ENCODE peak calls at places on chromosomes 5 and 9, in six cellular contexts. One of them, this sample, is unnamed.

GRCh38 chr5:31407921-31408714 is 123.8 kb downstream of the DROSHA start:
- DNase-seq in H1: no peak
- DNase-seq in sigmoid colon: no peak
- DNase-seq in HCT116: no peak
- DNase-seq in K562: no peak
- DNase-seq in Panc1: no peak
- DNase-seq in this sample: no peak

GRCh38 chr5:178590141-178590923 is at the start of gene COL23A1:
- DNase-seq in H1: peak; percentile 83
- DNase-seq in sigmoid colon: peak; percentile 77
- DNase-seq in HCT116: no peak
- DNase-seq in K562: peak; percentile 74
- DNase-seq in Panc1: peak; percentile 15
- DNase-seq in this sample: peak; percentile 90

GRCh38 chr9:91740713-91741112 is 209.3 kb downstream of the ROR2 start:
- DNase-seq in H1: no peak
- DNase-seq in sigmoid colon: peak; percentile 93
- DNase-seq in HCT116: no peak
- DNase-seq in K562: no peak
- DNase-seq in Panc1: no peak
- DNase-seq in this sample: peak; percentile 38

GRCh38 chr9:83473488-83473971 is 64.7 kb downstream of the FRMD3 start:
- DNase-seq in H1: no peak
- DNase-seq in sigmoid colon: no peak
- DNase-seq in HCT116: no peak
- DNase-seq in K562: no peak
- DNase-seq in Panc1: no peak
- DNase-seq in this sample: no peak

GRCh38 chr9:17088566-17088965 is 46.3 kb upstream of the CNTLN start:
- DNase-seq in H1: no peak
- DNase-seq in sigmoid colon: no peak
- DNase-seq in HCT116: no peak
- DNase-seq in K562: no peak
- DNase-seq in Panc1: no peak
- DNase-seq in this sample: no peak

GRCh38 chr9:120482424-120483186 is 97.4 kb downstream of the CDK5RAP2 start:
- DNase-seq in H1: no peak
- DNase-seq in sigmoid colon: no peak
- DNase-seq in HCT116: no peak
- DNase-seq in K562: no peak
- DNase-seq in Panc1: no peak
- DNase-seq in this sample: no peak

GRCh38 chr5:145068696-145069095 is 766.4 kb downstream of the PRELID2 start:
- DNase-seq in H1: no peak
- DNase-seq in sigmoid colon: no peak
- DNase-seq in HCT116: no peak
- DNase-seq in K562: no peak
- DNase-seq in Panc1: no peak
- DNase-seq in this sample: no peak

GRCh38 chr5:122723606-122724352 is 51.1 kb upstream of the SNX2 start:
- DNase-seq in H1: no peak
- DNase-seq in sigmoid colon: no peak
- DNase-seq in HCT116: no peak
- DNase-seq in K562: no peak
- DNase-seq in Panc1: no peak
- DNase-seq in this sample: no peak

GRCh38 chr9:91037511-91038482 is 236.2 kb downstream of the SYK start:
- DNase-seq in H1: no peak
- DNase-seq in sigmoid colon: peak; percentile 89
- DNase-seq in HCT116: peak; percentile 41
- DNase-seq in K562: no peak
- DNase-seq in Panc1: no peak
- DNase-seq in this sample: no peak

GRCh38 chr9:35776018-35776417 is 15.4 kb upstream of the NPR2 start:
- DNase-seq in H1: no peak
- DNase-seq in sigmoid colon: no peak
- DNase-seq in HCT116: no peak
- DNase-seq in K562: peak; percentile 20
- DNase-seq in Panc1: no peak
- DNase-seq in this sample: no peak

GRCh38 chr5:131751551-131751950 is 45.3 kb downstream of the FNIP1 start:
- DNase-seq in H1: no peak
- DNase-seq in sigmoid colon: no peak
- DNase-seq in HCT116: no peak
- DNase-seq in K562: no peak
- DNase-seq in Panc1: no peak
- DNase-seq in this sample: no peak

GRCh38 chr9:130933114-130934046 is 5.7 kb downstream of the FIBCD1 start:
- DNase-seq in H1: peak; percentile 62
- DNase-seq in sigmoid colon: no peak
- DNase-seq in HCT116: no peak
- DNase-seq in K562: no peak
- DNase-seq in Panc1: no peak
- DNase-seq in this sample: no peak
- H3K27me3 ChIP-seq in H1: peaks cover 12% of the 10 kb centered on the region
- H3K27me3 ChIP-seq in sigmoid colon: peaks cover 15% of the 10 kb centered on the region
- H3K27me3 ChIP-seq in HCT116: no peaks in the 10 kb centered on the region
- H3K27me3 ChIP-seq in K562: peaks cover 97% of the 10 kb centered on the region
- H3K27me3 ChIP-seq in Panc1: no peaks in the 10 kb centered on the region
- H3K27me3 ChIP-seq in this sample: peaks cover 60% of the 10 kb centered on the region

DNA sequence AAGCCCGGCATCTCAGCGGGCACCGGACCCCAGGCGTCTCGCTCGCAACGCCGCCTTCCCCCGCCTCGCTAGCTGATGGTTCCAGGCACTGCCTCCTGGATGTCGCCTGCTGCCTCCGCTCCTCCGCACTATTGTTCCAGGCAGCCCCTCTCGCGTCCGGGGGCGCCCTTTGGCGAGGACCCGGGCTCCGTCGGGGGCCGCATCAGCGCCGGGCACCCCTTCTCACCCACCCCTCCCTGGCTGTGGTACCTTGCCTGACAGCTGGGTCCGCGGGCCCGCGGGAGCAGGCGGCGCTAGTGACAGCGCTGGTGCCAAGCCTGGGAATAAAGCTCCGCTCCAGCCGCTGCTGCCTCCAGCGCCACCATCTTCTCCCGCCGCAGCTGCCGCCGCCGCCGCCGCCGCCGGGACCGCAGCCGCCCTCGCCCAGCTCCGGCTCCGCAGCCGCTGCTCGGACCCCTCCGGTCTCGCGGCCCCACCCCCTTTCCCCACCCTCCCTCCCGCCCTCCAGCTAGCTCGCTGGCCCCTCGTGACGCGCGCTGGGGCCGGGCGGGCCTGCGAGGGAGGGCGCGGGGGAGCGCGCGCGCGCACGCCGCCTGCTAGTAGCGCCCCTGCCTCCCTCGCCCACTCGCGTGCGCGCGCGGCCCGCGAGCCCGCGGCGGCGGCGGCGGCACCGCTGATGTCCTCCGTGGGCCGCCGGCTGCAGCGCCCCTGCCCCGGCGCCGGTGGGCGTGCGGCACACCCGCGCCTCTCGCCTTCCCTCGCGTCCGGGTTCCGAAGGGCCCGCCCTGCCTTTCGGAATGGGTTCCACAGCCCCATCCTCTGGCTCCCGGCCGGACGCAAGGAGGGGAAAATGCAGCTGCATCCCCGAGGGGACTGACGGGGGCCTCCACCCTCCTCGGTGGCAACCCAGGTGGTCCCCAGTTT is at the start of gene APBA1:
- DNase-seq in H1: peak; percentile 80
- DNase-seq in sigmoid colon: peak; percentile 80
- DNase-seq in HCT116: no peak
- DNase-seq in K562: peak; percentile 32
- DNase-seq in Panc1: no peak
- DNase-seq in this sample: peak; percentile 86
- TF ChIP-seq POLR2AphosphoS5 in H1: no peak
- TF ChIP-seq POLR2AphosphoS5 in sigmoid colon: no peak
- TF ChIP-seq POLR2AphosphoS5 in HCT116: no peak
- TF ChIP-seq POLR2AphosphoS5 in K562: no peak
- TF ChIP-seq POLR2AphosphoS5 in Panc1: no peak
- TF ChIP-seq POLR2AphosphoS5 in this sample: no peak

GRCh38 chr5:175813943-175814630 is 57.3 kb upstream of the CPLX2 start:
- DNase-seq in H1: no peak
- DNase-seq in sigmoid colon: no peak
- DNase-seq in HCT116: no peak
- DNase-seq in K562: no peak
- DNase-seq in Panc1: no peak
- DNase-seq in this sample: peak; percentile 45
- H3K4me3 ChIP-seq in H1: no peak overlapping the region
- H3K4me3 ChIP-seq in sigmoid colon: no peak overlapping the region
- H3K4me3 ChIP-seq in HCT116: no peak overlapping the region
- H3K4me3 ChIP-seq in K562: no peak overlapping the region
- H3K4me3 ChIP-seq in Panc1: no peak overlapping the region
- H3K4me3 ChIP-seq in this sample: no peak overlapping the region

GRCh38 chr9:133004091-133005072 is 25.9 kb downstream of the GFI1B start:
- DNase-seq in H1: no peak
- DNase-seq in sigmoid colon: no peak
- DNase-seq in HCT116: no peak
- DNase-seq in K562: peak; percentile 97
- DNase-seq in Panc1: no peak
- DNase-seq in this sample: peak; percentile 81
- H3K27me3 ChIP-seq in H1: peaks cover 18% of the 10 kb centered on the region
- H3K27me3 ChIP-seq in sigmoid colon: no peaks in the 10 kb centered on the region
- H3K27me3 ChIP-seq in HCT116: no peaks in the 10 kb centered on the region
- H3K27me3 ChIP-seq in K562: no peaks in the 10 kb centered on the region
- H3K27me3 ChIP-seq in Panc1: no peaks in the 10 kb centered on the region
- H3K27me3 ChIP-seq in this sample: no peaks in the 10 kb centered on the region

GRCh38 chr5:134106991-134107701 is 7.3 kb upstream of the TCF7 start:
- DNase-seq in H1: no peak
- DNase-seq in sigmoid colon: no peak
- DNase-seq in HCT116: no peak
- DNase-seq in K562: no peak
- DNase-seq in Panc1: no peak
- DNase-seq in this sample: no peak
- TF ChIP-seq POLR2AphosphoS5 in H1: no peak
- TF ChIP-seq POLR2AphosphoS5 in sigmoid colon: no peak
- TF ChIP-seq POLR2AphosphoS5 in HCT116: no peak
- TF ChIP-seq POLR2AphosphoS5 in K562: no peak
- TF ChIP-seq POLR2AphosphoS5 in Panc1: no peak
- TF ChIP-seq POLR2AphosphoS5 in this sample: no peak

GRCh38 chr5:6731465-6732237 is 18.4 kb downstream of the TENT4A start:
- DNase-seq in H1: no peak
- DNase-seq in sigmoid colon: peak; percentile 36
- DNase-seq in HCT116: no peak
- DNase-seq in K562: no peak
- DNase-seq in Panc1: no peak
- DNase-seq in this sample: peak; percentile 29
- H3K4me3 ChIP-seq in H1: no peak overlapping the region
- H3K4me3 ChIP-seq in sigmoid colon: no peak overlapping the region
- H3K4me3 ChIP-seq in HCT116: no peak overlapping the region
- H3K4me3 ChIP-seq in K562: no peak overlapping the region
- H3K4me3 ChIP-seq in Panc1: no peak overlapping the region
- H3K4me3 ChIP-seq in this sample: no peak overlapping the region

DNA sequence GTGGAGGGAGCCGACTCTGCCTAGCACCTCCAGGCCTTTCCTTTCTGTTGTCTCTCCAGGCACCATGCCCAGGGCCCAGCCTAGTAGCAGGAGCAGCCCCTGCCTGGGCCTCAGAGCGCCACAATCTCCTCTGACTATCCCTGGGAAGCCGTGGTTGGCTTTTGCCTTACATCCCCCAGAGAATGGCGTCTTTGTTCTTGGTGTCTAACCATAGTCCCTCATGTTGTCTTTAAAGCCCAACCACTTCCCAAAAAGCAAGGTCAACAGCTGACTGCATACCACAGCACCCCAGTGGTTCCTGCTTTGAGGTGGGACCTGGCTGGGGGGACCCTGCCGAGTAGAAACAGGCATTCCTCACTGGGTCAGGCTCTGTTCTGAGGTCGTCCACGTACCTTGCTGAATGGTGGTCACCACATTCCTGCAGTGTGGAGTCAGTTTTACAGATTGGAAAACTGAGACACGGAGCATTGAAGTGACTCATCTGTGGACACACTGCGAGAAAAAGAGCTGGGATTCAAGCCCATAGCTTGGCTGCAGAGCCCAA is 13.7 kb upstream of the CERCAM start:
- DNase-seq in H1: no peak
- DNase-seq in sigmoid colon: no peak
- DNase-seq in HCT116: no peak
- DNase-seq in K562: no peak
- DNase-seq in Panc1: no peak
- DNase-seq in this sample: no peak
- H3K27me3 ChIP-seq in H1: peaks cover 91% of the 10 kb centered on the region
- H3K27me3 ChIP-seq in sigmoid colon: no peaks in the 10 kb centered on the region
- H3K27me3 ChIP-seq in HCT116: no peaks in the 10 kb centered on the region
- H3K27me3 ChIP-seq in K562: no peaks in the 10 kb centered on the region
- H3K27me3 ChIP-seq in Panc1: no peaks in the 10 kb centered on the region
- H3K27me3 ChIP-seq in this sample: no peaks in the 10 kb centered on the region

DNA sequence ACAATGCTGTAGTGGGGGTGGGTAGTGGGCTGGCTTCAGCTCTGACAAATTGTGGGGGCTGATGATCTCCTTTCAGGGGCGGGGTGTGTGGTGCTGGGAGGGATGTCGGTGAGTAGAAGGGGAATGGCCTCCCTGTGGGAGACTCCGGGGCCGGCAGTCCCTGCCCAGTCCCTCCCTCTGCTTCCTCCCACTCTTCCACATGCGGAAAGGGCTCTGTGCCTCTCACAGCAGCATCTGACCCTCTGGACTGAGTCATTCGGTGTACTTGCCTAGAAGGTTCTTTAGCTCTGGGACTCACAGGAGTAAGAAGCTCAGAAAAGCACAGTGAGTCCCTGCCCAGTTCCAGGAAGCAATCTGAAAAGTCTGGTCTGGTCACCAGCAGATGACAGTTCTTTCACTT is 14.2 kb downstream of the CD180 start:
- DNase-seq in H1: peak; percentile 55
- DNase-seq in sigmoid colon: peak; percentile 81
- DNase-seq in HCT116: no peak
- DNase-seq in K562: peak; percentile 36
- DNase-seq in Panc1: no peak
- DNase-seq in this sample: peak; percentile 73
- TF ChIP-seq POLR2AphosphoS5 in H1: no peak
- TF ChIP-seq POLR2AphosphoS5 in sigmoid colon: peak; percentile 43
- TF ChIP-seq POLR2AphosphoS5 in HCT116: no peak
- TF ChIP-seq POLR2AphosphoS5 in K562: no peak
- TF ChIP-seq POLR2AphosphoS5 in Panc1: no peak
- TF ChIP-seq POLR2AphosphoS5 in this sample: no peak

DNA sequence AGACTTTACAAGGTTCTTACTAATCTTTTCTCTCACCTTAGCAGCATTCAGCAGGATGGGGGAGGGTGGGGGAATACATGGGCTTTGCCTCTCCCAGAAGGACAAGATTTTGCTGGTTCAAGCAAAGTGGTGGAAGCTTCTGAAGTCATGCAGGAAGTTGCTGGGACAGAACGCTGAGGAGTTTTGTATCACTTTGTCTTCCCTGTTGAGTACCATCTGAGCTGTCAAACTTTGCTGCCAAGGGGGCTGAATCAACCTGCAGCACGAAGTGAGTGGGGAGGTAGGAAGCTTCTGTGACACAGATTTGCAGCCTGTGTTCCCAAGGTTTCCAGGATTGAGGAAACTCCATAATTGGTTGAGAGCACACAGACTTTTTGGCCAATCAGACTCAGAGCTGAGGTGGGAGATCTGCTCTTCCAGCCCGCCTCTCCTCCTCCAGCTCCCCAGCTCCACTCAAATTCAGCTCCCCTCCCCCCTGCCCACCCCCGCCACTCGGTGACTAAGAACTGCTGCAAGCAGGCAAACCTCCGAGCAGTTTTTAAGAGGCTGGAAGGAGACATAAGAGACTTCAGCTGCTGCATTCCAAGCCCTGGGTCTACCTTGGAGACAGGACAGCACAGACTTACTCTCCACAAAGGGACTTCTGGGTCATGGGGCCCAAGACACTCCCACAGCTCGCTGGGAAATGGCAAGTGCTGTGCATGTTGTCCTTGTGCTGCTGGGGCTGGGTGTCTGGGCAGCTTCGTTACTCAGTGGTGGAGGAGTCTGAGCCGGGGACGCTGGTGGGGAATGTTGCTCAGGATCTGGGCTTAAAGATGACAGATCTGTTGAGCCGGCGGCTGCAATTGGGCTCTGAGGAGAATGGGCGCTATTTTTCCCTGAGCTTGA is at the start of gene PCDHGC5:
- DNase-seq in H1: no peak
- DNase-seq in sigmoid colon: no peak
- DNase-seq in HCT116: no peak
- DNase-seq in K562: no peak
- DNase-seq in Panc1: no peak
- DNase-seq in this sample: no peak
- H3K4me3 ChIP-seq in H1: no peak within 1 kb of the TSS
- H3K4me3 ChIP-seq in sigmoid colon: no peak within 1 kb of the TSS
- H3K4me3 ChIP-seq in HCT116: no peak within 1 kb of the TSS
- H3K4me3 ChIP-seq in K562: no peak within 1 kb of the TSS
- H3K4me3 ChIP-seq in Panc1: no peak within 1 kb of the TSS
- H3K4me3 ChIP-seq in this sample: no peak within 1 kb of the TSS